ENCODE peak calls at places on chromosomes 4 and X, in five cellular contexts. F is BE2C; I is stimulated activated CD4-positive, alpha-beta T cell treated with anti-CD3 and anti-CD28 coated beads, TNF-alpha, amount 100 ng/mL, for 24 hours; O is HCEC 1CT; H is AG20443. Y is an unnamed sample.

GRCh38 chrX:87572911-87573310 is 55.3 kb downstream of the KLHL4 start:
- DNase-seq in I (no peak), F (no peak), H (no peak), O (no peak), Y (no peak)

GRCh38 chrX:15973941-15974340 is 119.3 kb upstream of the AP1S2 start:
- DNase-seq in I (no peak), H (peak), O (no peak), F (no peak), Y (no peak)

GRCh38 chr4:147310312-147310711 is 170.6 kb upstream of the EDNRA start:
- DNase-seq in O (no peak), H (no peak), F (no peak), I (no peak), Y (no peak)

GRCh38 chr4:2251073-2251794 is 9.3 kb upstream of the HAUS3 start:
- DNase-seq in I (no peak), H (no peak), F (peak), O (no peak), Y (no peak)

GRCh38 chrX:10022580-10023245 is 55.6 kb downstream of the CLDN34 start:
- DNase-seq in O (peak), I (no peak), H (no peak), F (no peak), Y (no peak)

GRCh38 chr4:140300271-140300970 is 73.0 kb upstream of the SCOC start:
- DNase-seq in F (no peak), H (peak), I (no peak), O (peak), Y (peak)

GRCh38 chrX:1480082-1480785 is 27.5 kb upstream of the ASMTL start:
- DNase-seq in H (no peak), O (no peak), F (no peak), I (no peak), Y (no peak)

GRCh38 chr4:168793542-168793941 is 216.5 kb downstream of the CBR4 start:
- DNase-seq in O (no peak), I (no peak), F (no peak), H (no peak), Y (no peak)

GRCh38 chr4:163693776-163694175 is 199.3 kb downstream of the TMA16 start:
- DNase-seq in H (no peak), O (peak), I (no peak), F (no peak), Y (peak)

GRCh38 chr4:80448056-80448455 is 112.5 kb downstream of the CFAP299 start:
- DNase-seq in I (no peak), O (peak), F (no peak), H (no peak), Y (no peak)

GRCh38 chr4:123943976-123944375 is 547.4 kb downstream of the SPRY1 start:
- DNase-seq in I (no peak), O (no peak), F (no peak), H (peak), Y (no peak)

GRCh38 chr4:186204103-186204559 is 12.8 kb downstream of the CYP4V2 start:
- DNase-seq in H (no peak), I (peak), F (peak), O (no peak), Y (no peak)

GRCh38 chr4:122914292-122914904 is 8.0 kb downstream of the NUDT6 start:
- DNase-seq in O (peak), H (no peak), I (no peak), F (no peak), Y (peak)

GRCh38 chr4:8291036-8291682 is 21.6 kb downstream of the HTRA3 start:
- DNase-seq in H (no peak), I (no peak), O (no peak), F (peak), Y (no peak)

GRCh38 chr4:128830906-128831525 is 21.5 kb downstream of the JADE1 start:
- DNase-seq in I (no peak), O (no peak), F (no peak), H (no peak), Y (no peak)

GRCh38 chr4:40980318-40980883 is 230.6 kb downstream of the NSUN7 start:
- DNase-seq in I (no peak), H (peak), F (no peak), O (peak), Y (peak)

GRCh38 chrX:77014655-77015377 is 432.4 kb upstream of the FGF16 start:
- DNase-seq in F (peak), I (no peak), H (no peak), O (no peak), Y (no peak)

GRCh38 chr4:5708171-5708828 is at the start of gene EVC2:
- DNase-seq in I (no peak), H (peak), O (peak), F (no peak), Y (no peak)

GRCh38 chr4:6343950-6344408 is 74.3 kb downstream of the WFS1 start:
- DNase-seq in H (peak), F (no peak), I (no peak), O (peak), Y (peak)

GRCh38 chr4:42636591-42636990 is 20.3 kb downstream of the ATP8A1 start:
- DNase-seq in F (peak), H (no peak), O (no peak), I (no peak), Y (no peak)

GRCh38 chr4:101158136-101158485 is 189.2 kb downstream of the PPP3CA start:
- DNase-seq in H (peak), I (no peak), F (peak), O (no peak), Y (no peak)

GRCh38 chr4:61605971-61606370 is 405.8 kb downstream of the ADGRL3 start:
- DNase-seq in I (no peak), F (no peak), O (no peak), H (no peak), Y (no peak)

GRCh38 chrX:12701625-12702024 is 89.6 kb upstream of the PRPS2 start:
- DNase-seq in O (peak), H (peak), I (no peak), F (peak), Y (peak)

GRCh38 chr4:185911556-185912064 is 99.6 kb upstream of the SORBS2 start:
- DNase-seq in O (no peak), F (peak), H (no peak), I (no peak), Y (peak)

GRCh38 chrX:150094375-150094774 is 156.1 kb upstream of the EOLA2 start:
- DNase-seq in O (no peak), F (no peak), I (no peak), H (peak), Y (no peak)

GRCh38 chr4:116486401-116486800 is 599.0 kb downstream of the TRAM1L1 start:
- DNase-seq in I (no peak), H (no peak), F (no peak), O (no peak), Y (no peak)

GRCh38 chr4:183610613-183611012 is 48.4 kb downstream of the RWDD4 start:
- DNase-seq in I (no peak), O (no peak), F (no peak), H (no peak), Y (no peak)

GRCh38 chr4:26709246-26709645 is 125.4 kb downstream of the TBC1D19 start:
- DNase-seq in F (no peak), O (no peak), H (no peak), I (no peak), Y (no peak)

GRCh38 chrX:97398030-97398551 is 514.4 kb downstream of the RPA4 start:
- DNase-seq in H (no peak), O (peak), I (no peak), F (no peak), Y (no peak)

GRCh38 chr4:57875829-57876392 is 765.7 kb upstream of the IGFBP7 start:
- DNase-seq in I (no peak), F (no peak), O (no peak), H (no peak), Y (no peak)

GRCh38 chr4:165369522-165369921 is 9.3 kb upstream of the CPE start:
- DNase-seq in F (no peak), I (no peak), H (no peak), O (peak), Y (peak)

GRCh38 chr4:104451573-104451972 is 43.1 kb downstream of the CXXC4 start:
- DNase-seq in I (no peak), O (no peak), H (no peak), F (no peak), Y (peak)

GRCh38 chrX:353566-354535 is 32.9 kb downstream of the PPP2R3B start:
- DNase-seq in F (no peak), O (no peak), I (no peak), H (no peak), Y (no peak)

GRCh38 chr4:175035907-175036306 is 117.7 kb downstream of the ADAM29 start:
- DNase-seq in I (no peak), O (peak), H (peak), F (no peak), Y (peak)

GRCh38 chr4:157832596-157832995 is 340.2 kb downstream of the GASK1B start:
- DNase-seq in F (no peak), H (no peak), I (no peak), O (no peak), Y (no peak)

GRCh38 chrX:5957506-5957905 is 271.2 kb downstream of the NLGN4X start:
- DNase-seq in F (no peak), O (no peak), I (no peak), H (no peak), Y (peak)

GRCh38 chr4:169179609-169180526 is 90.9 kb downstream of the SH3RF1 start:
- DNase-seq in I (no peak), F (no peak), O (no peak), H (peak), Y (peak)

GRCh38 chrX:137547291-137547690 is 18.6 kb upstream of the ZIC3 start:
- DNase-seq in H (no peak), F (no peak), I (no peak), O (no peak), Y (no peak)

GRCh38 chrX:46666831-46667230 is 92.1 kb downstream of the SLC9A7 start:
- DNase-seq in I (no peak), H (no peak), O (peak), F (no peak), Y (no peak)

GRCh38 chrX:9458516-9459078 is 6.3 kb upstream of the TBL1X start:
- DNase-seq in O (no peak), F (no peak), H (no peak), I (no peak), Y (no peak)

Y was measured in renal cortical epithelial cell.